ENCODE peak calls at places on chromosome 13, in ten cellular contexts. O is transverse colon, N is stomach, W is H1, C is HCT116, F is endothelial cell of umbilical vein, E is breast epithelium, G is suprapubic skin, L is upper lobe of left lung, B is spleen. R is an unnamed sample.

GRCh38 chr13:30113983-30114491 is 193.3 kb downstream of the KATNAL1 start:
- DNase-seq in F (no peak), W (peak; percentile 49), O (peak; percentile 44), L (no peak), E (no peak), G (no peak), N (peak; percentile 72), C (no peak), B (no peak), R (no peak)

GRCh38 chr13:108769213-108770070 is 140.0 kb downstream of the MYO16 start:
- DNase-seq in B (no peak), C (no peak), L (no peak), O (no peak), F (no peak), N (no peak), W (no peak), E (no peak), G (no peak), R (no peak)

GRCh38 chr13:41763772-41764171 is 197.1 kb downstream of the VWA8 start:
- DNase-seq in C (no peak), B (no peak), E (no peak), G (no peak), L (no peak), N (no peak), F (no peak), O (no peak), W (no peak), R (no peak)

GRCh38 chr13:79989251-79989661 is 351.7 kb downstream of the SPRY2 start:
- DNase-seq in L (no peak), B (no peak), C (no peak), O (peak; percentile 49), N (no peak), W (no peak), G (no peak), F (no peak), E (no peak), R (no peak)

GRCh38 chr13:49400755-49401659 is 42.9 kb downstream of the CAB39L start:
- DNase-seq in C (no peak), G (no peak), L (no peak), O (peak; percentile 22), N (peak; percentile 45), W (no peak), E (no peak), B (no peak), F (no peak), R (peak; percentile 71)

GRCh38 chr13:34391071-34391470 is 551.0 kb upstream of the NBEA start:
- DNase-seq in C (no peak), B (no peak), L (no peak), W (no peak), N (no peak), F (no peak), O (no peak), E (no peak), G (no peak), R (no peak)

GRCh38 chr13:30679483-30680330 is 55.6 kb upstream of the ALOX5AP start:
- DNase-seq in G (no peak), N (no peak), L (no peak), C (no peak), E (no peak), O (no peak), B (no peak), F (peak; percentile 58), W (no peak), R (no peak)

GRCh38 chr13:47628666-47629065 is 372.4 kb downstream of the SUCLA2 start:
- DNase-seq in N (no peak), E (no peak), L (no peak), W (no peak), O (no peak), C (no peak), G (no peak), F (no peak), B (no peak), R (no peak)

GRCh38 chr13:33642374-33643065 is 175.4 kb upstream of the RFC3 start:
- DNase-seq in N (no peak), L (no peak), E (no peak), O (peak; percentile 43), F (no peak), G (no peak), W (no peak), B (no peak), C (no peak), R (no peak)

GRCh38 chr13:34805347-34805746 is 136.7 kb upstream of the NBEA start:
- DNase-seq in W (no peak), O (no peak), N (no peak), L (no peak), F (no peak), E (no peak), C (no peak), B (no peak), G (no peak), R (no peak)

GRCh38 chr13:46132109-46132508 is 27.3 kb upstream of the CPB2 start:
- DNase-seq in N (no peak), O (no peak), G (no peak), E (no peak), W (no peak), C (no peak), B (no peak), L (no peak), F (no peak), R (no peak)
- TF ChIP-seq POLR2AphosphoS5 in N (no peak), O (no peak), G (no peak), E (no peak), W (no peak), C (no peak), B (no peak), L (no peak), F (no peak), R (no peak)

GRCh38 chr13:58687130-58687529 is 1055.6 kb downstream of the PCDH17 start:
- DNase-seq in L (no peak), E (no peak), N (no peak), O (no peak), W (no peak), G (no peak), B (no peak), F (no peak), C (no peak), R (no peak)
- TF ChIP-seq POLR2A in L (no peak), E (no peak), N (no peak), O (no peak), W (no peak), G (no peak), B (no peak), F (no peak), C (no peak), R (no peak)

GRCh38 chr13:113077953-113078894 is 27.4 kb upstream of the F7 start:
- DNase-seq in N (no peak), L (peak; percentile 69), C (no peak), E (no peak), B (peak; percentile 62), F (no peak), G (peak; percentile 76), W (no peak), O (no peak), R (no peak)

GRCh38 chr13:113077566-113077952 is 28.0 kb upstream of the F7 start:
- DNase-seq in W (no peak), G (no peak), O (no peak), N (no peak), E (no peak), F (no peak), L (peak; percentile 65), B (peak; percentile 52), C (no peak), R (no peak)

GRCh38 chr13:113074876-113075275 is 30.7 kb upstream of the F7 start:
- DNase-seq in W (no peak), O (no peak), L (peak; percentile 70), B (peak; percentile 42), E (no peak), F (no peak), C (no peak), N (no peak), G (no peak), R (no peak)

GRCh38 chr13:113075711-113076110 is 29.9 kb upstream of the F7 start:
- DNase-seq in O (no peak), C (no peak), W (no peak), N (no peak), E (no peak), B (peak; percentile 56), G (no peak), L (peak; percentile 61), F (no peak), R (no peak)

DNA sequence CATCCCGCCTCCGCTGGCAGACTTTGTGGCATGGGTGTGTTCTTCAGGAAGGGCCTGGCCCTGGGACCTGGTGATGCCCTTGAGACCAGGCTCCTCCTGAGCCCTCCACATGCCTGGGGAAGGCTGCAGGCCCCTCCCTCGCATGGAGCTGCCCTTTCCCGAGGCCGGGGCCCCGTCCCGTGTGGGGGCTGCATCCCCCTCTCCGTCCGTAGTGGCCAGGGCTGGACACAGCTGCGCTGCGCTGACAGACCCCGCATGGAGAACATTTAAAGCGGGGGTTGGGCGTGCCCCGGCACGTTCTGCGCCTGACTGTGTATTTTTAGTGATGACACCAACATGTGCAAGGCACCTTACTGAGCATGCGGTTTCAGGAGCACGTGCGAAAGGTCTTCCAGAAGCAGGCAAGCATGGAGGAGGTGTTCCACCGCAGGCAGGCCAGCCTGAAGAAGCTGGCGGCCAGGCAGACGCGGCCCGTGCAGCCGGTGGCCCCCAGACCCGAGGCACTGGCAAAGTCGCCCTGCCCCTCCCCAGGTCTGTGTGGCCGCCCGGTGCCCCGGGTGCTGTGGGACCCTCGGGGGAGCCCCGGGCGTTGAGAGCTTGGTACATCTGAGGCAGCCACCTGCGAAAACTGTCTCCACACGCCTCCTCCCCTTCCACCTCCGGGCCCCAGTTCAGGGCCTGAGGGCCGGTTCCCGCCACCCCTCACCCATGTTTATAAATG is 28.8 kb upstream of the F7 start:
- DNase-seq in N (no peak), E (no peak), W (no peak), C (no peak), O (no peak), G (no peak), F (no peak), L (peak; percentile 78), B (peak; percentile 74), R (no peak)
- H3K36me3 ChIP-seq in N (peaks cover 72% of the 10 kb centered on the region), E (no peaks in the 10 kb centered on the region), W (peaks cover 3% of the 10 kb centered on the region), C (no peaks in the 10 kb centered on the region), O (no peaks in the 10 kb centered on the region), G (peaks cover 53% of the 10 kb centered on the region), F (no peaks in the 10 kb centered on the region), L (no peaks in the 10 kb centered on the region), B (no peaks in the 10 kb centered on the region), R (no peaks in the 10 kb centered on the region)

GRCh38 chr13:27450921-27451461 is 627 bp upstream of the MTIF3 start:
- DNase-seq in F (peak; percentile 33), O (peak; percentile 49), C (peak; percentile 55), L (peak; percentile 91), E (peak; percentile 58), G (peak; percentile 85), W (peak; percentile 70), N (peak; percentile 53), B (peak; percentile 92), R (peak; percentile 37)

GRCh38 chr13:27448308-27448707 is 2.1 kb downstream of the MTIF3 start:
- DNase-seq in G (no peak), E (no peak), C (no peak), O (no peak), L (no peak), N (no peak), W (no peak), F (no peak), B (no peak), R (no peak)

GRCh38 chr13:27449081-27449603 is 1.2 kb downstream of the MTIF3 start:
- DNase-seq in N (no peak), W (no peak), G (no peak), F (no peak), B (no peak), C (no peak), L (no peak), O (no peak), E (no peak), R (no peak)

GRCh38 chr13:27446986-27447583 is 3.3 kb downstream of the MTIF3 start:
- DNase-seq in L (no peak), W (no peak), G (no peak), N (no peak), E (no peak), F (peak; percentile 69), B (no peak), C (no peak), O (peak; percentile 30), R (no peak)

GRCh38 chr13:27449936-27450828 is at the start of gene MTIF3:
- DNase-seq in G (peak; percentile 96), F (peak; percentile 92), N (peak; percentile 97), B (peak; percentile 99), O (peak; percentile 98), L (peak; percentile 97), C (peak; percentile 95), E (peak; percentile 94), W (peak; percentile 97), R (peak; percentile 96)
- TF ChIP-seq POLR2AphosphoS5 in G (peak; percentile 65), F (peak; percentile 59), N (peak; percentile 82), B (peak; percentile 97), O (peak; percentile 86), L (peak; percentile 86), C (peak; percentile 79), E (peak; percentile 76), W (peak; percentile 76), R (peak; percentile 93)